ENCODE peak calls at places on chromosome 1, in six cellular contexts. Y is nephron progenitor cell; K is C1 segment of cervical spinal cord; Q is activated CD4-positive, CD25-positive, alpha-beta regulatory T cell; S is kidney tubule cell; H is thoracic aorta. D is an unnamed sample.
A peak's percentile ranks its signal among the peaks of the same experiment; 100 is the strongest.

GRCh38 chr1:201904579-201904978 is 15.9 kb downstream of the SHISA4 start:
- DNase-seq in Y (no peak), K (no peak), Q (no peak), S (peak; percentile 30), H (peak; percentile 63), D (no peak)

GRCh38 chr1:25608488-25609178 is 8.0 kb upstream of the MAN1C1 start:
- DNase-seq in Y (peak; percentile 87), K (peak; percentile 59), Q (peak; percentile 76), S (peak; percentile 71), H (peak; percentile 58), D (peak; percentile 74)

GRCh38 chr1:9715536-9716226 is 64.2 kb downstream of the PIK3CD start:
- DNase-seq in Y (no peak), K (no peak), Q (no peak), S (no peak), H (no peak), D (no peak)

GRCh38 chr1:172653015-172653709 is 5.7 kb upstream of the FASLG start:
- DNase-seq in Y (no peak), K (no peak), Q (no peak), S (peak; percentile 73), H (no peak), D (no peak)

GRCh38 chr1:181397841-181398240 is 85.5 kb upstream of the CACNA1E start:
- DNase-seq in Y (no peak), K (no peak), Q (no peak), S (no peak), H (no peak), D (no peak)

GRCh38 chr1:200036616-200037270 is 9.2 kb downstream of the NR5A2 start:
- DNase-seq in Y (peak; percentile 20), K (no peak), Q (no peak), S (no peak), H (no peak), D (no peak)

GRCh38 chr1:12554521-12555305 is 63.3 kb downstream of the DHRS3 start:
- DNase-seq in Y (no peak), K (no peak), Q (no peak), S (no peak), H (no peak), D (no peak)

GRCh38 chr1:171883844-171884243 is 42.5 kb downstream of the DNM3 start:
- DNase-seq in Y (no peak), K (no peak), Q (no peak), S (no peak), H (no peak), D (no peak)

GRCh38 chr1:12095822-12096263 is 32.7 kb downstream of the TNFRSF8 start:
- DNase-seq in Y (no peak), K (no peak), Q (no peak), S (no peak), H (no peak), D (no peak)

GRCh38 chr1:33152685-33153432 is 29.0 kb downstream of the TRIM62 start:
- DNase-seq in Y (peak; percentile 53), K (peak; percentile 61), Q (no peak), S (no peak), H (peak; percentile 37), D (no peak)

D was measured in neuronal stem cell.